ENCODE peak calls at places on chromosomes 5 and 9, in nine cellular contexts. D is NCI-H345; A is activated effector memory CD4-positive, alpha-beta T cell treated with anti-CD3 and anti-CD28 coated beads, Interleukin-2, amount 50 U/mL, for 16 hours; C is cardiac fibroblast; B is CD4-positive, alpha-beta T cell; O is cardiac muscle cell; T is activated CD4-positive, alpha-beta T cell treated with anti-CD3 and anti-CD28 coated beads, Interleukin-2, amount 10 ng/mL, durations not matched to agents 24 days and 14 days; P is H7; G is fibroblast of pulmonary artery. Z is an unnamed sample.

GRCh38 chr9:91451431-91452270 is 28.0 kb upstream of the NFIL3 start:
- DNase-seq in T (no peak), B (no peak), C (peak), O (no peak), A (no peak), G (no peak), D (no peak), P (no peak), Z (no peak)

GRCh38 chr5:92678576-92679105 is 902.4 kb downstream of the NR2F1-AS1 start:
- DNase-seq in D (no peak), A (no peak), C (peak), B (no peak), P (no peak), T (no peak), O (peak), G (peak), Z (no peak)

GRCh38 chr5:157926953-157927352 is 68.0 kb upstream of the CLINT1 start:
- DNase-seq in P (peak), B (no peak), O (no peak), A (no peak), T (no peak), C (no peak), G (no peak), D (no peak), Z (no peak)

GRCh38 chr5:81748556-81748955 is 2.3 kb downstream of the SSBP2 start:
- DNase-seq in G (no peak), T (no peak), B (no peak), A (no peak), D (no peak), C (peak), O (no peak), P (no peak), Z (no peak)

GRCh38 chr5:130627145-130627544 is 537.9 kb downstream of the HINT1 start:
- DNase-seq in C (no peak), G (no peak), T (no peak), D (no peak), O (no peak), B (no peak), A (no peak), P (no peak), Z (no peak)

GRCh38 chr5:136994154-136994553 is 505.0 kb downstream of the SPOCK1 start:
- DNase-seq in D (no peak), P (no peak), T (no peak), A (no peak), O (no peak), B (no peak), C (no peak), G (no peak), Z (no peak)

GRCh38 chr5:132109494-132110053 is 36.0 kb downstream of the CSF2 start:
- DNase-seq in P (no peak), C (no peak), O (no peak), B (no peak), T (peak), A (no peak), G (no peak), D (no peak), Z (no peak)

GRCh38 chr5:136023935-136024645 is 4.7 kb upstream of the TGFBI start:
- DNase-seq in O (peak), G (peak), P (no peak), C (peak), D (no peak), B (no peak), T (no peak), A (no peak), Z (no peak)

GRCh38 chr5:179836225-179837019 is 15.7 kb downstream of the SQSTM1 start:
- DNase-seq in T (peak), G (no peak), O (no peak), P (peak), B (peak), C (peak), D (no peak), A (peak), Z (no peak)

GRCh38 chr9:137900584-137901310 is 23.2 kb downstream of the CACNA1B start:
- DNase-seq in P (no peak), A (peak), B (no peak), T (no peak), D (no peak), G (no peak), C (no peak), O (no peak), Z (no peak)

GRCh38 chr5:10695055-10695649 is 65.9 kb downstream of the DAP start:
- DNase-seq in O (peak), B (no peak), P (peak), C (peak), D (peak), A (no peak), T (peak), G (peak), Z (peak)

GRCh38 chr5:68336200-68336599 is 120.6 kb downstream of the PIK3R1 start:
- DNase-seq in P (no peak), C (no peak), A (no peak), T (no peak), G (no peak), O (no peak), D (no peak), B (no peak), Z (no peak)

GRCh38 chr9:69279084-69279729 is 45.8 kb upstream of the ENTREP1 start:
- DNase-seq in A (no peak), G (no peak), O (no peak), B (no peak), C (no peak), D (no peak), P (no peak), T (no peak), Z (no peak)

GRCh38 chr5:83516962-83517750 is 45.6 kb downstream of the VCAN start:
- DNase-seq in O (peak), C (peak), A (no peak), B (no peak), T (no peak), P (no peak), D (no peak), G (peak), Z (no peak)

GRCh38 chr9:78210841-78211301 is 25.0 kb upstream of the CEP78 start:
- DNase-seq in D (no peak), T (peak), A (no peak), O (no peak), P (no peak), B (no peak), C (no peak), G (no peak), Z (no peak)

GRCh38 chr5:138706655-138707480 is 46.4 kb upstream of the CTNNA1 start:
- DNase-seq in O (peak), A (no peak), D (no peak), T (no peak), C (peak), B (no peak), P (peak), G (peak), Z (peak)

Z was measured in brain microvascular endothelial cell.